ENCODE peak calls at places on chromosomes 16 and 17, in five cellular contexts. One of them, this sample, is unnamed.

GRCh38 chr16:3099732-3100499 is 822 bp upstream of the ZSCAN10 start:
- DNase-seq in GM12878: no peak
- DNase-seq in K562: peak; percentile 98
- DNase-seq in SK-N-SH: peak; percentile 98
- DNase-seq in HepG2: peak; percentile 81
- DNase-seq in this sample: peak; percentile 81

GRCh38 chr17:48626470-48627241 is 498 bp upstream of the HOXB9 start:
- DNase-seq in GM12878: no peak
- DNase-seq in K562: peak; percentile 96
- DNase-seq in SK-N-SH: no peak
- DNase-seq in HepG2: no peak
- DNase-seq in this sample: peak; percentile 88

GRCh38 chr16:28212532-28212873 is 738 bp upstream of the XPO6 start:
- DNase-seq in GM12878: no peak
- DNase-seq in K562: no peak
- DNase-seq in SK-N-SH: no peak
- DNase-seq in HepG2: no peak
- DNase-seq in this sample: peak; percentile 15

GRCh38 chr17:7217113-7217987 is 2.3 kb downstream of the DLG4 start:
- DNase-seq in GM12878: no peak
- DNase-seq in K562: peak; percentile 63
- DNase-seq in SK-N-SH: peak; percentile 82
- DNase-seq in HepG2: no peak
- DNase-seq in this sample: no peak

GRCh38 chr16:54813778-54814177 is 116.9 kb upstream of the IRX5 start:
- DNase-seq in GM12878: no peak
- DNase-seq in K562: no peak
- DNase-seq in SK-N-SH: no peak
- DNase-seq in HepG2: no peak
- DNase-seq in this sample: no peak

GRCh38 chr16:24931091-24931490 is 84.1 kb downstream of the ARHGAP17 start:
- DNase-seq in GM12878: no peak
- DNase-seq in K562: no peak
- DNase-seq in SK-N-SH: no peak
- DNase-seq in HepG2: no peak
- DNase-seq in this sample: no peak

GRCh38 chr17:520447-521167 is 168.0 kb upstream of the RPH3AL start:
- DNase-seq in GM12878: no peak
- DNase-seq in K562: no peak
- DNase-seq in SK-N-SH: peak; percentile 41
- DNase-seq in HepG2: no peak
- DNase-seq in this sample: no peak

GRCh38 chr17:3951420-3951819 is 12.8 kb downstream of the ATP2A3 start:
- DNase-seq in GM12878: no peak
- DNase-seq in K562: no peak
- DNase-seq in SK-N-SH: no peak
- DNase-seq in HepG2: no peak
- DNase-seq in this sample: no peak

GRCh38 chr16:67552476-67552875 is 9.8 kb upstream of the CTCF start:
- DNase-seq in GM12878: no peak
- DNase-seq in K562: no peak
- DNase-seq in SK-N-SH: no peak
- DNase-seq in HepG2: no peak
- DNase-seq in this sample: no peak

GRCh38 chr17:48054238-48055185 is 6.4 kb downstream of the NFE2L1 start:
- DNase-seq in GM12878: no peak
- DNase-seq in K562: peak; percentile 80
- DNase-seq in SK-N-SH: peak; percentile 97
- DNase-seq in HepG2: no peak
- DNase-seq in this sample: no peak

GRCh38 chr17:11144358-11145233 is 96.4 kb upstream of the SHISA6 start:
- DNase-seq in GM12878: no peak
- DNase-seq in K562: peak; percentile 4
- DNase-seq in SK-N-SH: peak; percentile 24
- DNase-seq in HepG2: peak; percentile 18
- DNase-seq in this sample: no peak

GRCh38 chr16:9047689-9048301 is 43.6 kb upstream of the HAPSTR1 start:
- DNase-seq in GM12878: peak; percentile 62
- DNase-seq in K562: peak; percentile 73
- DNase-seq in SK-N-SH: no peak
- DNase-seq in HepG2: peak; percentile 97
- DNase-seq in this sample: peak; percentile 98

DNA sequence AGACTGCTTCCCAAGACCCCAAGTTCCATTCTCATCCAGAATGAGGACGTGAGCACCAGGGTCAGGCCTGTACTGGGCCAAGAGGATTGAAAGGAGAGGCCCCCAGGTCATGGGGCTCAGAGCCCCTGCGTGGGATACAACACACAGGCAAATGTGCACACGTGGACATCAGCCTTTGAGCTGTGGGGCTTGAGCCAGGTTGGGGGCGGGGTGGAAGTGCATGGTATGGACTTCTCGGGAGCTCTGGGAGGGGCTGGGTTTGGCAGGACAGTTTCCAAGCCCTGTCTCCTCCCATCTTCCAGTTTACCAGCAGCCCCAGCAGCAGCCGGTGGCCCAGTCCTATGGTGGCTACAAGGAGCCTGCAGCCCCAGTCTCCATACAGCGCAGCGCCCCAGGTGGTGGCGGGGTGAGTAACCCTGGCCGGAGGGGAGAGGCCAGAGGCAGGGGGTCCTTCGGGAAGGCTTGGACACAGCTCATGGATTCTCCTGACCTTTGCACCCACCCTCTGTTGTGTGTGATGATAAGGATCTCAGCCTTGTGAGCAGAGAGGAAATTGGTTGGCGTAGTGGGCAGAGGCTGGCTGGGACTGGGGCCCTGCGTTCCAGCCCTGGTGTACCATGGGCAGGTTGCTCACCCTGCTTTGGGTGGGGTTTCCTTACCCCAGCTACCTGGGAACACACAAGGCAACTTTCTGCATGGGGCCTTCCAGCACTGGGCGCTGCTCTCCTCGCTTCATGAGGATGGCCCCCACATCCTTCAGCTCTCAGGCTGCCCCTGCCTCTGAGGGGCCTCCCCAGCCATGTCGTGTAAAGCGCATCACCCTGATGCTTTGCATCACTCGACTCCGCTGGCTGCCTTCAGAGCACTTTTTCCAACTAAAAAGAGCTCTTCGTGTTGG is 10.4 kb upstream of the LASP1NB start:
- DNase-seq in GM12878: no peak
- DNase-seq in K562: no peak
- DNase-seq in SK-N-SH: peak; percentile 67
- DNase-seq in HepG2: peak; percentile 93
- DNase-seq in this sample: no peak
- TF ChIP-seq REST in GM12878: no peak
- TF ChIP-seq REST in K562: no peak
- TF ChIP-seq REST in SK-N-SH: no peak
- TF ChIP-seq REST in HepG2: no peak
- TF ChIP-seq REST in this sample: no peak

GRCh38 chr16:12122202-12122601 is 145.7 kb downstream of the SNX29 start:
- DNase-seq in GM12878: no peak
- DNase-seq in K562: no peak
- DNase-seq in SK-N-SH: no peak
- DNase-seq in HepG2: no peak
- DNase-seq in this sample: no peak
- H3K9ac ChIP-seq in GM12878: no peak overlapping the region
- H3K9ac ChIP-seq in K562: no peak overlapping the region
- H3K9ac ChIP-seq in SK-N-SH: no peak overlapping the region
- H3K9ac ChIP-seq in HepG2: no peak overlapping the region
- H3K9ac ChIP-seq in this sample: no peak overlapping the region

GRCh38 chr16:85125570-85126382 is 13.5 kb upstream of the CIBAR2 start:
- DNase-seq in GM12878: no peak
- DNase-seq in K562: no peak
- DNase-seq in SK-N-SH: no peak
- DNase-seq in HepG2: no peak
- DNase-seq in this sample: no peak

GRCh38 chr16:85126383-85126730 is 14.1 kb upstream of the CIBAR2 start:
- DNase-seq in GM12878: no peak
- DNase-seq in K562: no peak
- DNase-seq in SK-N-SH: no peak
- DNase-seq in HepG2: no peak
- DNase-seq in this sample: no peak

GRCh38 chr16:85123891-85124635 is 11.8 kb upstream of the CIBAR2 start:
- DNase-seq in GM12878: no peak
- DNase-seq in K562: no peak
- DNase-seq in SK-N-SH: no peak
- DNase-seq in HepG2: no peak
- DNase-seq in this sample: no peak

GRCh38 chr16:85126731-85127662 is 14.7 kb upstream of the CIBAR2 start:
- DNase-seq in GM12878: no peak
- DNase-seq in K562: no peak
- DNase-seq in SK-N-SH: peak; percentile 87
- DNase-seq in HepG2: no peak
- DNase-seq in this sample: no peak

DNA sequence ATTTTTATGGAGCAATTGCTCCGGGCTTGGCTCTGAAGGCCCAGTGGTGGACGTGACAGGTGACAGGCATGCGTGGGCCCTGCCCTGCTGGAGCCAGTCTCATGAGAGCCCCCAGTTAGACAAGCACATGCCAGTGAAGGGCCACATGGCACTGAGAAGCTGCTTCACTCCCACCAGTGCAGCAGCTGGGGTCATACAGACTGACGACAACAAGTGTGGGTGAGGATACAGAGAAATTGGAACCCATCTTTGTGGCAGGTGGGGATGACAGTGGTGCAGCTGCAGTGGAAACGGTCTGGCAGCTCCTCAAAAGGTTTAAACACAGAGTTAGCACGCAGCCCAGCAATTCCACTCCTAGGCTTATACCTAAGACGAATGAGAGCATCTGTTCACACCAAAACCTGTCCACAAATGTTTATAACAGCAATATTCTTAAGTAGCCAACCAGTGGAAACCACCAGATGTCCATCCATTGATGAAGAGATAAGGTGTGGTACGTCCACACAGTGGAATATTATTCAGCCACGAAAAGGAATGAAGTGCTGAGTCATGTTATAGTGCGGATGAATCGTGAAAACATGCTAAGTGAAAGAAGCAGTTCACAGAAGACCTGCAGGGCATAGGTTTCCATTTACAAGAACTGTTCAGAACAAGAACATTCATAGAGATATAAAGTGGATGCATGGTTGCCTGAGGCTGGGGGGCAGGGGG is 12.5 kb upstream of the CIBAR2 start:
- DNase-seq in GM12878: no peak
- DNase-seq in K562: no peak
- DNase-seq in SK-N-SH: no peak
- DNase-seq in HepG2: no peak
- DNase-seq in this sample: no peak
- TF ChIP-seq REST in GM12878: no peak
- TF ChIP-seq REST in K562: no peak
- TF ChIP-seq REST in SK-N-SH: no peak
- TF ChIP-seq REST in HepG2: no peak
- TF ChIP-seq REST in this sample: no peak

DNA sequence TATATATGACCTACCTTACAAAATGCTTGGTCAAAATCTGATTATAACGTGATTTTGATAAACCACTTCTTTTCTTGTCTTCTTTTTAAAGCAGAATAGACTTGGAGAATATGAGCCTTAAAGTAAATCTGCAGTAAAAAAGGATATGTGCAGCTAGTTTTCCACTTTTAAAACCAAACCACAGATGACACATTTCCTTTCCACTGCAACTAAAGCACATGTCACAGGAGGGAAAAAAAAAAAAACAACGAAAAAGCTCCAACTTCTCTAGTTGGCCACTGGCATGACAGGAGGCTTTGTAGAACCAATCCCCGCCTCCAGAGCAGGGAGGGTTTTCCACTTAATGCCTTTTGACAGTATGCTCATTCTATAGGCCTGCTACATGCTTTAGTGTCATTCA is at the start of gene EVI2A:
- DNase-seq in GM12878: peak; percentile 69
- DNase-seq in K562: peak; percentile 10
- DNase-seq in SK-N-SH: no peak
- DNase-seq in HepG2: no peak
- DNase-seq in this sample: no peak
- H3K9ac ChIP-seq in GM12878: peak within 1 kb of the TSS; percentile 54
- H3K9ac ChIP-seq in K562: no peak within 1 kb of the TSS
- H3K9ac ChIP-seq in SK-N-SH: peak within 1 kb of the TSS; percentile 19
- H3K9ac ChIP-seq in HepG2: no peak within 1 kb of the TSS
- H3K9ac ChIP-seq in this sample: no peak within 1 kb of the TSS

DNA sequence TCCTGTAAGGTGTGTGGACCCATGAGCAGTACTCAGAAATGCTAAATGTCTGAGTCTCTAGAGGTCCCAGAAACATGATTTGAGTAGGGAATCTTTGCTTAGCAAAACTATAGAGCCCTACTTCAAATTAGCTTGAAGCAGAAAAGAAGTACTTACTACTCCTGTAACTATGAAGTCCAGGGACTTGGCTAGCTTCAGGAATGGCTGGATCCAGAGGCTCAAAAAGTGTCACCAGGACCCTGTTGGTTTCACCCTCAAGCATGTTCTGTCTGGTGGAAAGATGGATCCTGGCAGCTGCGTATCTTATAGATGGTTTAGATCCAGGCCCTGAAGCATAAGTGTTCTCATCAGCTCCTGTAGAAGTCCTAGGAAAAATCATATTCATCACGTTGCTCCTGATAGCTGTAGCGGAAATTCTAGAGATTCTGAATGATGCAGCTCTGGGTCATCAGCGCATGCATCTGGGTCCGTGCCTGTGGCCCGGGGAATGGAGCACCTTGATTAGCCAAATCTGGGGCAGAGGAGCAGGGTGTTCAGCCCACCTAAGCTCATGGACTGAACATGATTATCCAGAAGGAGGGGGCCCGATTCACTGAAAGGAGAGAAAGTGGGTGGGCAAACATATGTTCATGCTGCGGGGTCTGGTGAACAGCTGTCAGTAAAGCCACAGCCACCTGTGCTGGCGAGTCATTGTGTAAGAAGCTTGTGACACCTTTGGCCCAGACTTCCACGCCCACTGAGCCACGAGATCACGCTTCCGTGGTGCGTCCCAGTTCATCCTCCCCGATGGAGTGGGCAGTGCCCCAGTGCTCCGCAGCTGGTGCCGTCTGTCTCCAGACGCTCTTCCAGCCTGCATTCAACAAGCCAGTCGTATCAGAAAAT is 260.6 kb downstream of the CPPED1 start:
- DNase-seq in GM12878: no peak
- DNase-seq in K562: no peak
- DNase-seq in SK-N-SH: no peak
- DNase-seq in HepG2: no peak
- DNase-seq in this sample: no peak
- TF ChIP-seq REST in GM12878: no peak
- TF ChIP-seq REST in K562: no peak
- TF ChIP-seq REST in SK-N-SH: no peak
- TF ChIP-seq REST in HepG2: no peak
- TF ChIP-seq REST in this sample: no peak

GRCh38 chr17:64377769-64378282 is 12.8 kb downstream of the PECAM1 start:
- DNase-seq in GM12878: no peak
- DNase-seq in K562: no peak
- DNase-seq in SK-N-SH: no peak
- DNase-seq in HepG2: peak; percentile 73
- DNase-seq in this sample: no peak
- H3K9ac ChIP-seq in GM12878: no peak overlapping the region
- H3K9ac ChIP-seq in K562: no peak overlapping the region
- H3K9ac ChIP-seq in SK-N-SH: no peak overlapping the region
- H3K9ac ChIP-seq in HepG2: no peak overlapping the region
- H3K9ac ChIP-seq in this sample: no peak overlapping the region

This sample was measured in HCT116.